ENCODE peak calls at places on chromosomes 5 and 9, in eight cellular contexts. G is AG09309, C is astrocyte, L is foreskin fibroblast, W is endothelial cell of umbilical vein, J is Peyer's patch, Y is PC-3, H is adrenal gland. T is an unnamed sample.

GRCh38 chr9:14511452-14511851 is 181.8 kb downstream of the ZDHHC21 start:
- DNase-seq in H (no peak), L (no peak), W (no peak), Y (peak; percentile 14), C (no peak), J (no peak), G (no peak), T (peak; percentile 5)

GRCh38 chr5:93246093-93246855 is 334.7 kb downstream of the NR2F1-AS1 start:
- DNase-seq in J (no peak), G (no peak), W (peak; percentile 56), C (peak; percentile 49), Y (no peak), L (peak; percentile 18), H (no peak), T (peak; percentile 85)

GRCh38 chr9:12843735-12844134 is 68.9 kb downstream of the LURAP1L start:
- DNase-seq in L (no peak), J (no peak), W (no peak), G (no peak), Y (no peak), C (peak; percentile 34), H (no peak), T (no peak)

GRCh38 chr5:174734571-174735497 is 10.5 kb downstream of the MSX2 start:
- DNase-seq in H (no peak), W (no peak), G (no peak), Y (no peak), L (no peak), J (no peak), C (no peak), T (no peak)

GRCh38 chr5:170985486-170985885 is 123.7 kb downstream of the RANBP17 start:
- DNase-seq in G (no peak), Y (no peak), C (peak; percentile 8), H (no peak), L (peak; percentile 6), W (peak; percentile 74), J (no peak), T (peak; percentile 13)

GRCh38 chr5:149618581-149619248 is 37.4 kb downstream of the ARHGEF37 start:
- DNase-seq in W (peak; percentile 70), J (peak; percentile 46), C (peak; percentile 43), G (no peak), L (peak; percentile 48), Y (peak; percentile 91), H (peak; percentile 32), T (peak; percentile 85)

GRCh38 chr9:9108641-9109040 is 1309.1 kb upstream of the DMAC1 start:
- DNase-seq in G (no peak), W (no peak), H (no peak), Y (no peak), J (no peak), L (no peak), C (no peak), T (no peak)

GRCh38 chr9:132372177-132373095 is 17.6 kb upstream of the SETX start:
- DNase-seq in H (peak; percentile 69), G (no peak), C (no peak), J (peak; percentile 60), W (peak; percentile 97), L (peak; percentile 13), Y (peak; percentile 29), T (peak; percentile 45)

GRCh38 chr9:21412109-21412508 is 3.2 kb downstream of the IFNA8 start:
- DNase-seq in H (no peak), W (no peak), C (no peak), G (no peak), J (no peak), L (no peak), Y (no peak), T (no peak)

GRCh38 chr9:92617195-92617813 is 52.6 kb downstream of the IPPK start:
- DNase-seq in G (no peak), L (no peak), H (peak; percentile 18), C (no peak), Y (no peak), J (peak; percentile 1), W (no peak), T (no peak)

GRCh38 chr5:173988554-173989431 is at the start of gene C5orf47:
- DNase-seq in C (no peak), J (no peak), Y (no peak), L (no peak), H (no peak), W (no peak), G (no peak), T (no peak)

GRCh38 chr5:147303976-147304375 is 69.2 kb downstream of the STK32A start:
- DNase-seq in J (no peak), H (peak; percentile 76), W (peak; percentile 83), C (peak; percentile 97), L (peak; percentile 31), G (peak; percentile 54), Y (peak; percentile 88), T (peak; percentile 36)

GRCh38 chr5:161051920-161052500 is 200.0 kb upstream of the ATP10B start:
- DNase-seq in W (no peak), J (no peak), C (peak; percentile 28), G (no peak), Y (peak; percentile 8), H (no peak), L (no peak), T (no peak)

GRCh38 chr9:98971168-98971914 is 27.6 kb downstream of the COL15A1 start:
- DNase-seq in G (no peak), J (no peak), H (peak; percentile 58), Y (peak; percentile 49), L (peak; percentile 59), W (no peak), C (peak; percentile 66), T (peak; percentile 66)

GRCh38 chr9:110463499-110463898 is 116.0 kb downstream of the SVEP1 start:
- DNase-seq in L (no peak), H (no peak), J (no peak), W (no peak), Y (no peak), G (no peak), C (no peak), T (no peak)

GRCh38 chr9:94270009-94270408 is 10.9 kb downstream of the ZNF169 start:
- DNase-seq in W (no peak), Y (no peak), J (no peak), H (no peak), L (no peak), C (no peak), G (no peak), T (no peak)

GRCh38 chr5:43456556-43456955 is 27.1 kb downstream of the TMEM267 start:
- DNase-seq in J (no peak), Y (no peak), G (no peak), C (no peak), L (no peak), W (no peak), H (no peak), T (no peak)

DNA sequence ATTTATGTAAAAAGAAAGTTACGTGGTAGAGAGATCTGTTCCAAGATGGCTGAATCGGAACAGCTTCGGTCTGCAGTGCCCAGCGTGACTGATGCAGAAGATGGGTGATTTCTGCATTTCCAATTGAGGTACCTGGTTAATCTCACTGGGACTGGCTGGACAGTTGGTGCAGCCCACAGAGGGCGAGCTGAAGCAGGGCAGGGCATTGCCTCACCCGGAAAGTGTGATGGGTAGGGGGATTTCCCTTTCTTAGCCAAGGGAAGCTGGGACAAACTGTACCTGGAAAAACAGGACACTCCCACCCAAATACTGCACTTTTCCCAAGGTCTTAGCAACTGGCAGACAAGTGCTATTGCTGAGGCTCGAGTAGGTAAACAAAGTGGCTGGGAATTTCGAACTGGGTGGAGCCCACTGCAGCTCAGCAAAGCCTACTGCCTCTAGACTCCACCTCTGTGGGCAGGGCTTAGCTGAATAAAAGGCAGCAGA is 13.1 kb upstream of the HSD17B4 start:
- DNase-seq in J (no peak), W (no peak), L (no peak), Y (no peak), C (no peak), H (no peak), G (no peak), T (no peak)
- H3K4me3 ChIP-seq in J (no peak overlapping the region), W (no peak overlapping the region), L (no peak overlapping the region), Y (no peak overlapping the region), C (no peak overlapping the region), H (no peak overlapping the region), G (no peak overlapping the region), T (no peak overlapping the region)

GRCh38 chr9:133955821-133956411 is 36.2 kb downstream of the VAV2 start:
- DNase-seq in H (no peak), J (peak; percentile 76), W (peak; percentile 56), G (no peak), L (peak; percentile 33), Y (no peak), C (peak; percentile 20), T (peak; percentile 71)
- TF ChIP-seq CTCF in H (no peak), J (no peak), W (no peak), G (no peak), L (peak; percentile 14), Y (no peak), C (no peak), T (peak; percentile 62)

DNA sequence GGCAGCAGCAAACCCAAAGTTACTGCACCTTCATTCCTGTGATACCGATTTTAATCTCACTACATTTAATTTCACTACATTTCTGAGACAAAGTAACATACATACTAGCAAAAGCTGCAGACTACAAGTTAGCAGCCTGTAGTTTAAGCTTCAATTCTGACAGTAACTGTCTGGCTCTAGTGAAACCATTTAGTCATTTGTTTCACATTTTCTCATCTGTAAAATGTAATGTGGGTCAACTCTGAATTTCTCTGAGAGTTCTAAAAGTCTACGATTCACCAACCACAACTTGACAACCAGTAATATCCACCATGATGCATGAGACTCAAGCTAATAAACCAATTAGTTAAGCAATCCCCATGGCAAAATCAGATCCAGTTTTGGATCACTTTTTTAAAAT is 408.9 kb downstream of the PDE4D start:
- DNase-seq in J (no peak), H (no peak), W (no peak), C (no peak), L (no peak), Y (no peak), G (no peak), T (no peak)
- H3K4me3 ChIP-seq in J (no peak overlapping the region), H (no peak overlapping the region), W (no peak overlapping the region), C (no peak overlapping the region), L (no peak overlapping the region), Y (no peak overlapping the region), G (no peak overlapping the region), T (no peak overlapping the region)

GRCh38 chr5:31722111-31722510 is 83.2 kb downstream of the PDZD2 start:
- DNase-seq in L (no peak), G (no peak), C (no peak), J (no peak), H (peak; percentile 46), Y (no peak), W (no peak), T (no peak)

GRCh38 chr5:31719988-31720387 is 81.1 kb downstream of the PDZD2 start:
- DNase-seq in L (no peak), C (no peak), G (no peak), H (no peak), J (no peak), Y (no peak), W (no peak), T (peak; percentile 4)

GRCh38 chr5:31711935-31712592 is 73.1 kb downstream of the PDZD2 start:
- DNase-seq in C (no peak), G (no peak), Y (no peak), L (no peak), W (no peak), J (no peak), H (no peak), T (no peak)

GRCh38 chr5:31720811-31721345 is 81.9 kb downstream of the PDZD2 start:
- DNase-seq in H (no peak), G (no peak), L (no peak), J (no peak), C (no peak), W (no peak), Y (no peak), T (no peak)

DNA sequence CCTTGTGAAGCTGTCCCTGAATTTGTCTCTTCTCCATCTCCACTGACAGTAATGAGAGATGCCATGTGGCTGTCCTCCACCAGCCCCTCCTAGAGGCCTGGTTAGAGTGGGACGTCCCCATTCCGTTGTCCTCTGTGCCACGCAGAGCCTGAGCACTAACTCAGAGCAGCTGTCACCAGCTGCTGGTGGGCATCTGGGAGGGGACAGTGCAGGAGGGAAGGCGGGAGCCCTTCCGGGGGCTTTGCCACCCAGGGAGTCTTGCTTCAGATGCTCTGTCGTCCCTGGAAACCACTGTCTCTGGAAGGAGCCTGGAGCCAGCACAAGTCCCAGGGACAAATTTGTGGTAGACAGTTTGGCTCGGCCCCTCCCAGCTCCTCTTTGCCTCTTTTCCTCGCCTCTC is 78.7 kb downstream of the PDZD2 start:
- DNase-seq in H (no peak), Y (no peak), L (no peak), J (no peak), G (no peak), C (no peak), W (no peak), T (no peak)
- TF ChIP-seq CTCF in H (no peak), Y (no peak), L (no peak), J (no peak), G (no peak), C (no peak), W (no peak), T (no peak)

T was measured in choroid plexus epithelial cell.